ENCODE peak calls at places on chromosomes 16 and 17, in four cellular contexts. M is tibial artery, Q is heart right ventricle, K is suprapubic skin. A is an unnamed sample.

GRCh38 chr17:78387982-78388941 is 9.8 kb downstream of the PGS1 start:
- DNase-seq in M (peak; percentile 47), Q (peak; percentile 32), K (no peak), A (no peak)

GRCh38 chr17:79594271-79594670 is 16.6 kb downstream of the RBFOX3 start:
- DNase-seq in M (no peak), Q (no peak), K (no peak), A (no peak)

GRCh38 chr17:59696682-59697277 is 10.4 kb downstream of the PTRH2 start:
- DNase-seq in M (no peak), Q (no peak), K (no peak), A (no peak)

GRCh38 chr16:14460726-14461125 is 169.3 kb downstream of the PARN start:
- DNase-seq in M (no peak), Q (no peak), K (no peak), A (no peak)

GRCh38 chr17:49290690-49291326 is 60.2 kb upstream of the PHOSPHO1 start:
- DNase-seq in M (no peak), Q (no peak), K (no peak), A (no peak)

GRCh38 chr17:48173191-48173590 is 65.6 kb downstream of the SNX11 start:
- DNase-seq in M (no peak), Q (no peak), K (no peak), A (no peak)

GRCh38 chr17:40480501-40481003 is 20.9 kb downstream of the TNS4 start:
- DNase-seq in M (no peak), Q (peak; percentile 37), K (no peak), A (no peak)

GRCh38 chr17:17676752-17677151 is 4.5 kb upstream of the RAI1 start:
- DNase-seq in M (no peak), Q (no peak), K (no peak), A (no peak)

GRCh38 chr16:22977294-22977697 is 163.3 kb downstream of the HS3ST2 start:
- DNase-seq in M (no peak), Q (no peak), K (no peak), A (no peak)

GRCh38 chr17:4953461-4953961 is 2.6 kb downstream of the ENO3 start:
- DNase-seq in M (no peak), Q (no peak), K (no peak), A (no peak)

GRCh38 chr16:47446431-47446830 is 14.4 kb downstream of the ITFG1 start:
- DNase-seq in M (no peak), Q (no peak), K (no peak), A (no peak)

GRCh38 chr17:58207451-58207850 is 11.6 kb downstream of the MKS1 start:
- DNase-seq in M (no peak), Q (no peak), K (no peak), A (no peak)

GRCh38 chr17:81599719-81600486 is 37.0 kb downstream of the NPLOC4 start:
- DNase-seq in M (no peak), Q (peak; percentile 63), K (no peak), A (no peak)

GRCh38 chr17:76529643-76530488 is 7.6 kb downstream of the CYGB start:
- DNase-seq in M (peak; percentile 86), Q (peak; percentile 93), K (peak; percentile 89), A (peak; percentile 54)

GRCh38 chr16:68859827-68860226 is 16.5 kb downstream of the TANGO6 start:
- DNase-seq in M (no peak), Q (no peak), K (no peak), A (no peak)

GRCh38 chr16:56190903-56191806 is at the start of gene GNAO1:
- DNase-seq in M (peak; percentile 52), Q (peak; percentile 82), K (peak; percentile 78), A (peak; percentile 73)

GRCh38 chr17:58476812-58477211 is 11.4 kb downstream of the HSF5 start:
- DNase-seq in M (no peak), Q (no peak), K (no peak), A (no peak)

GRCh38 chr17:39150795-39151679 is at the start of gene PLXDC1:
- DNase-seq in M (no peak), Q (peak; percentile 40), K (no peak), A (peak; percentile 68)

GRCh38 chr17:58377661-58378060 is 25.7 kb upstream of the SUPT4H1 start:
- DNase-seq in M (no peak), Q (no peak), K (no peak), A (no peak)

GRCh38 chr16:1561266-1561665 is 27.8 kb downstream of the TMEM204 start:
- DNase-seq in M (no peak), Q (no peak), K (no peak), A (no peak)

GRCh38 chr17:28057731-28058246 is 15.3 kb downstream of the NLK start:
- DNase-seq in M (no peak), Q (no peak), K (no peak), A (no peak)

GRCh38 chr16:891353-891740 is 79.4 kb downstream of the LMF1 start:
- DNase-seq in M (no peak), Q (no peak), K (no peak), A (no peak)

GRCh38 chr16:57722651-57723050 is 12.9 kb upstream of the KATNB1 start:
- DNase-seq in M (no peak), Q (no peak), K (no peak), A (no peak)

GRCh38 chr17:47847341-47848197 is 3.4 kb downstream of the SP6 start:
- DNase-seq in M (no peak), Q (no peak), K (no peak), A (peak; percentile 58)

GRCh38 chr16:557463-558297 is 2.5 kb upstream of the PRR35 start:
- DNase-seq in M (no peak), Q (no peak), K (no peak), A (no peak)

GRCh38 chr16:2329532-2329931 is 11.0 kb downstream of the ABCA3 start:
- DNase-seq in M (no peak), Q (no peak), K (no peak), A (no peak)

GRCh38 chr17:80270836-80271235 is 10.2 kb downstream of the RNF213 start:
- DNase-seq in M (no peak), Q (no peak), K (no peak), A (peak; percentile 41)

GRCh38 chr16:82093901-82094300 is 58.8 kb downstream of the HSD17B2 start:
- DNase-seq in M (no peak), Q (no peak), K (no peak), A (no peak)

GRCh38 chr17:7228920-7229319 is 5.4 kb downstream of the DVL2 start:
- DNase-seq in M (no peak), Q (no peak), K (no peak), A (no peak)

GRCh38 chr17:20995164-20995872 is 47.5 kb downstream of the USP22 start:
- DNase-seq in M (peak; percentile 21), Q (no peak), K (no peak), A (no peak)

GRCh38 chr16:11260596-11260966 is 4.6 kb upstream of the SOCS1 start:
- DNase-seq in M (no peak), Q (no peak), K (no peak), A (no peak)

GRCh38 chr16:86951831-86952598 is 365.2 kb downstream of the C16orf95 start:
- DNase-seq in M (peak; percentile 74), Q (no peak), K (no peak), A (no peak)

GRCh38 chr16:23031508-23032098 is 117.6 kb downstream of the USP31 start:
- DNase-seq in M (no peak), Q (no peak), K (peak; percentile 29), A (no peak)

GRCh38 chr17:51801626-51802025 is 356.9 kb downstream of the CA10 start:
- DNase-seq in M (no peak), Q (no peak), K (no peak), A (no peak)

GRCh38 chr17:83046759-83047478 is 32.5 kb upstream of the METRNL start:
- DNase-seq in M (no peak), Q (no peak), K (no peak), A (no peak)

GRCh38 chr16:81427245-81427644 is 17.4 kb upstream of the CMIP start:
- DNase-seq in M (no peak), Q (no peak), K (no peak), A (no peak)

GRCh38 chr17:73733527-73733926 is 89.3 kb upstream of the SDK2 start:
- DNase-seq in M (no peak), Q (no peak), K (no peak), A (no peak)

GRCh38 chr16:71707199-71707598 is 17.3 kb downstream of the PHLPP2 start:
- DNase-seq in M (no peak), Q (no peak), K (no peak), A (no peak)

GRCh38 chr16:21698169-21699032 is 34.6 kb downstream of the OTOA start:
- DNase-seq in M (no peak), Q (no peak), K (no peak), A (no peak)
- TF ChIP-seq CTCF in M (no peak), Q (no peak), K (no peak), A (no peak)

DNA sequence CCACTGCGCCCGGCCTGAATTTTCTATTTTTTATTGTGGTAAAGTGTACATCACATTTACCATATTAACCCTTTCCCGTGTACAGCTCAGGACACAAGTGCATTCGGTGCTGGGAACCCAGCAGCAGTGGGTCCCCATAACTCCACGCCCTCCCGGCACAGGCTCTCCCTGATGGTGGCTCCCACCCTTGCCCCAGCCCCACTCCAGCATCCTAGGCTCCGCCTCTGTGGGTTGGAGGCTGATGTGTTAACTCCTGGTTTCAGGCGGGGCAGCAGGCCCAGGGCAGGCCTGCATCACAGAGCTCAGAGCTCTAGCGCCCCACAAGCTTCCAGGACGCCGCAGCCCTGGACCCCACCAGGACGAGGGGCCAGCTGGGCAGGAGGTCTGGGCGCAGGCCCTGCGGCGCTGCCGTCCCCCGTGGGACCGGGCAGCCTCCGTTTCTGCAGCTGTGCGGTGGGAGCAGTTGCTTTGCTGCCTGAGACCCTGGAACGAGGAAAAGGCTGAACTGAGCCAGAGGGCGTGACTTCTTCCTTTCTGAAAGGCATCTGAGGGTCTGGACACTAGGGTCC is 19.6 kb downstream of the ZFPM1 start:
- DNase-seq in M (no peak), Q (peak; percentile 46), K (no peak), A (no peak)
- TF ChIP-seq CTCF in M (no peak), Q (no peak), K (no peak), A (no peak)

GRCh38 chr17:61411114-61411943 is 11.7 kb downstream of the TBX2 start:
- DNase-seq in M (peak; percentile 54), Q (peak; percentile 70), K (peak; percentile 82), A (peak; percentile 64)
- TF ChIP-seq CTCF in M (no peak), Q (peak; percentile 17), K (peak; percentile 4), A (no peak)

GRCh38 chr17:50659220-50659619 is 24.5 kb downstream of the ABCC3 start:
- DNase-seq in M (no peak), Q (no peak), K (no peak), A (no peak)
- TF ChIP-seq CTCF in M (no peak), Q (no peak), K (no peak), A (no peak)

DNA sequence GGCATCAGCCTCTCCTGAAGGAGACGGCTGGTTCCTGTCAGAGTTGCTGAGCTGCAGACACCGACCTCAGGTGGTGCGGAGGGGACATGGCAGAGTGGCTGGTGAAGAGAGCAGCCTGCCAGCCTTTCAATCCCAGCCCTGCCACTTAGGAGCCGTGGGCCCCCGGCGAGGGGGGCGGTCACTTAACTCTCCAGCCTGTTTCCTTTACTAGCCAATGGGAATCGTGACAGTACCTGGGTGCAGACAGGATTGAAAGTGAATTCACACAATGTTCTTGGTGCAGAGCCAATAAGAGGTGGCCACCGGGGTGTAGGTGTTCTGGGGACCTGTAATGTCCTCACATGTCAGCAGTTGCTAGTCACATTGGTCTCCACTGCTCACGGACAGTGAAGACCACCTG is 13.5 kb downstream of the ACE start:
- DNase-seq in M (no peak), Q (no peak), K (no peak), A (no peak)
- TF ChIP-seq CTCF in M (no peak), Q (no peak), K (no peak), A (no peak)

GRCh38 chr16:70701036-70701435 is 15.2 kb upstream of the MTSS2 start:
- DNase-seq in M (no peak), Q (no peak), K (no peak), A (no peak)
- TF ChIP-seq CTCF in M (no peak), Q (no peak), K (no peak), A (no peak)

GRCh38 chr16:5056347-5056746 is 9.4 kb downstream of the C16orf89 start:
- DNase-seq in M (no peak), Q (no peak), K (no peak), A (peak; percentile 49)
- TF ChIP-seq CTCF in M (no peak), Q (peak; percentile 47), K (no peak), A (peak; percentile 47)

A was measured in nephron progenitor cell.